ENCODE peak calls at places on chromosomes 3 and 15, in eight cellular contexts. P is RPMI8226; Q is activated gamma-delta T cell treated with Interleukin-2 at 50 U/mL for 16 hours; X is nephron progenitor cell; C is psoas muscle; K is HEK293T; A is stimulated activated CD8-positive, alpha-beta memory T cell treated with anti-CD3 and anti-CD28 coated beads, Interleukin-2, amount 100 ng/mL, for 1 hour; D is NCI-H2081. M is an unnamed sample.

GRCh38 chr15:32113224-32113623 is 82.9 kb downstream of the CHRNA7 start:
- DNase-seq in P (no peak), Q (no peak), X (no peak), C (no peak), K (no peak), A (no peak), D (no peak), M (no peak)

GRCh38 chr15:98955331-98955730 is 52.3 kb downstream of the PGPEP1L start:
- DNase-seq in P (no peak), Q (no peak), X (no peak), C (peak; percentile 82), K (no peak), A (no peak), D (no peak), M (peak; percentile 65)

GRCh38 chr3:62260655-62261054 is 112.7 kb downstream of the FEZF2 start:
- DNase-seq in P (no peak), Q (no peak), X (no peak), C (no peak), K (no peak), A (no peak), D (no peak), M (no peak)

GRCh38 chr3:44988073-44988472 is 12.0 kb downstream of the EXOSC7 start:
- DNase-seq in P (peak; percentile 27), Q (no peak), X (no peak), C (no peak), K (peak; percentile 17), A (no peak), D (no peak), M (no peak)

GRCh38 chr15:89783111-89783860 is 7.2 kb downstream of the MESP2 start:
- DNase-seq in P (no peak), Q (no peak), X (no peak), C (no peak), K (no peak), A (no peak), D (no peak), M (no peak)

GRCh38 chr3:101203411-101203810 is 117.0 kb downstream of the IMPG2 start:
- DNase-seq in P (no peak), Q (no peak), X (no peak), C (no peak), K (no peak), A (no peak), D (no peak), M (no peak)

GRCh38 chr3:99789322-99789721 is 28.3 kb upstream of the CMSS1 start:
- DNase-seq in P (peak; percentile 49), Q (no peak), X (peak; percentile 23), C (no peak), K (peak; percentile 65), A (no peak), D (peak; percentile 56), M (no peak)

GRCh38 chr3:13477946-13478345 is 2.2 kb upstream of the HDAC11 start:
- DNase-seq in P (no peak), Q (no peak), X (no peak), C (peak; percentile 34), K (no peak), A (no peak), D (no peak), M (no peak)

GRCh38 chr3:163132111-163132510 is 1635.5 kb downstream of the OTOL1 start:
- DNase-seq in P (no peak), Q (no peak), X (no peak), C (no peak), K (no peak), A (no peak), D (no peak), M (no peak)